ENCODE peak calls at places on chromosomes 12 and 14, in five cellular contexts. K is HCT116, N is psoas muscle, I is right cardiac atrium, Y is tibial nerve. D is an unnamed sample.

GRCh38 chr12:480831-481230 is 21.1 kb downstream of the B4GALNT3 start:
- DNase-seq in K (no peak), N (peak; percentile 36), I (peak; percentile 82), Y (no peak), D (no peak)

GRCh38 chr14:61188936-61189808 is 92.0 kb downstream of the TMEM30B start:
- DNase-seq in K (no peak), N (peak; percentile 76), I (peak; percentile 85), Y (peak; percentile 38), D (peak; percentile 38)

GRCh38 chr12:6631549-6631961 is 4.2 kb downstream of the LPAR5 start:
- DNase-seq in K (no peak), N (no peak), I (no peak), Y (no peak), D (no peak)

GRCh38 chr12:60106207-60106606 is 510.4 kb downstream of the SLC16A7 start:
- DNase-seq in K (no peak), N (no peak), I (no peak), Y (no peak), D (no peak)

GRCh38 chr12:6355491-6356373 is 13.9 kb upstream of the TNFRSF1A start:
- DNase-seq in K (no peak), N (no peak), I (no peak), Y (no peak), D (no peak)

GRCh38 chr14:100617715-100618693 is 30.8 kb upstream of the BEGAIN start:
- DNase-seq in K (no peak), N (no peak), I (peak; percentile 84), Y (peak; percentile 27), D (no peak)

GRCh38 chr12:117441751-117442150 is 80.3 kb upstream of the NOS1 start:
- DNase-seq in K (no peak), N (peak; percentile 90), I (peak; percentile 73), Y (no peak), D (no peak)

GRCh38 chr12:93292731-93293566 is 84.8 kb upstream of the NUDT4 start:
- DNase-seq in K (no peak), N (no peak), I (no peak), Y (no peak), D (no peak)

GRCh38 chr14:104112609-104113571 is 25.5 kb upstream of the KIF26A start:
- DNase-seq in K (no peak), N (peak; percentile 9), I (peak; percentile 29), Y (no peak), D (no peak)

GRCh38 chr14:21476526-21476924 is 234 bp downstream of the RAB2B start:
- DNase-seq in K (no peak), N (peak; percentile 88), I (peak; percentile 94), Y (no peak), D (peak; percentile 90)

GRCh38 chr12:130031571-130032189 is 127.9 kb upstream of the TMEM132D start:
- DNase-seq in K (no peak), N (peak; percentile 39), I (peak; percentile 75), Y (peak; percentile 56), D (peak; percentile 43)

GRCh38 chr12:40745386-40745785 is 53.1 kb downstream of the CNTN1 start:
- DNase-seq in K (peak; percentile 4), N (no peak), I (no peak), Y (no peak), D (no peak)

GRCh38 chr12:31002999-31003398 is 70.7 kb upstream of the DDX11 start:
- DNase-seq in K (no peak), N (no peak), I (peak; percentile 17), Y (no peak), D (no peak)

GRCh38 chr14:59018460-59018859 is 170.0 kb upstream of the DAAM1 start:
- DNase-seq in K (no peak), N (no peak), I (no peak), Y (no peak), D (no peak)

GRCh38 chr14:55832122-55832911 is 252.3 kb downstream of the KTN1 start:
- DNase-seq in K (no peak), N (no peak), I (no peak), Y (no peak), D (no peak)

GRCh38 chr12:97275261-97276197 is 187.1 kb upstream of the RMST start:
- DNase-seq in K (no peak), N (no peak), I (no peak), Y (no peak), D (no peak)

GRCh38 chr14:61887628-61888027 is 125.4 kb downstream of the SNAPC1 start:
- DNase-seq in K (no peak), N (no peak), I (no peak), Y (no peak), D (no peak)

GRCh38 chr12:29741342-29742241 is 42.1 kb downstream of the TMTC1 start:
- DNase-seq in K (no peak), N (no peak), I (no peak), Y (no peak), D (no peak)

GRCh38 chr12:123089631-123090353 is 61.1 kb downstream of the PITPNM2 start:
- DNase-seq in K (peak; percentile 90), N (no peak), I (no peak), Y (no peak), D (no peak)

GRCh38 chr12:96233941-96234461 is 39.8 kb downstream of the ELK3 start:
- DNase-seq in K (no peak), N (peak; percentile 92), I (peak; percentile 97), Y (peak; percentile 77), D (peak; percentile 65)

GRCh38 chr12:59660921-59661597 is 65.2 kb downstream of the SLC16A7 start:
- DNase-seq in K (no peak), N (no peak), I (no peak), Y (no peak), D (no peak)

GRCh38 chr14:49164074-49164473 is 422.1 kb downstream of the RPS29 start:
- DNase-seq in K (no peak), N (no peak), I (no peak), Y (no peak), D (no peak)

GRCh38 chr14:63248211-63248610 is 44.0 kb downstream of the RHOJ start:
- DNase-seq in K (no peak), N (no peak), I (no peak), Y (no peak), D (no peak)
- H3K27ac ChIP-seq in K (no peak overlapping the region), N (no peak overlapping the region), I (no peak overlapping the region), Y (no peak overlapping the region), D (peak overlapping the region; percentile 21)

GRCh38 chr12:62469704-62470103 is 3.1 kb downstream of the MON2 start:
- DNase-seq in K (no peak), N (no peak), I (no peak), Y (no peak), D (no peak)

GRCh38 chr12:62468394-62468793 is 1.8 kb downstream of the MON2 start:
- DNase-seq in K (no peak), N (no peak), I (no peak), Y (no peak), D (no peak)

GRCh38 chr12:62466596-62467411 is at the start of gene MON2:
- DNase-seq in K (peak; percentile 49), N (peak; percentile 90), I (peak; percentile 97), Y (peak; percentile 79), D (peak; percentile 87)

GRCh38 chr12:62468935-62469334 is 2.3 kb downstream of the MON2 start:
- DNase-seq in K (no peak), N (no peak), I (no peak), Y (no peak), D (no peak)

DNA sequence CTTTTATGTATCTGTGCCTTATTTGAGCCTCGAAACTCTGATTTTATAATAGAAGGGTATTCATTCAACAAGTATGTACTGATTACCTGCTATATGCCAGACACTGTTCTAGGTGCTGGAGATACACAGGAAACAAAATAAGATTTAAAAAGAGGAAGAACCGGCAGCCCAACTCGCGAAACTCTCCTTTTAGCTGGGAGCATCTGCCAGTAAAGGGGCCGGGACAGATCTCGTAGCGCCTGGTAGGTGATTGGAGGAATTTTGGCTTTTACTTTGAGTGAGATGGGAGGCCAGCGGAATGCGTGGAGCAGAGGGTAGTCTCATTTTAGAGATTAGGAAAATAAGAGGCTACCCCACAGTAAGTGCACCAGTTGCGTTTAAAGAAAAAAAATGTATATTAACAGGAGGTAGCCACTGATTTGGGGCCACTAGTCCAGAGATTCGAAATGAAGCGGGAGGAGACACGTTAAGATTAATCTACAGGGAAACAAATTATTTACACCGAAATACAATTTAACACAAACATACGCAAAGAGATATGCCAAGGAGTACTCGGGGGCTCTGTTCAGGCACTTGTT is 519 bp upstream of the MON2 start:
- DNase-seq in K (no peak), N (peak; percentile 24), I (peak; percentile 76), Y (peak; percentile 30), D (peak; percentile 30)
- H3K27ac ChIP-seq in K (peak overlapping the region; percentile 57), N (peak overlapping the region; percentile 97), I (peak overlapping the region; percentile 39), Y (peak overlapping the region; percentile 87), D (peak overlapping the region; percentile 98)

GRCh38 chr12:47747115-47747514 is 11.6 kb downstream of the RAPGEF3 start:
- DNase-seq in K (no peak), N (no peak), I (no peak), Y (no peak), D (no peak)

GRCh38 chr12:47744778-47745436 is 13.8 kb downstream of the RAPGEF3 start:
- DNase-seq in K (no peak), N (no peak), I (no peak), Y (no peak), D (no peak)

GRCh38 chr12:47745485-47746041 is 13.1 kb downstream of the RAPGEF3 start:
- DNase-seq in K (no peak), N (no peak), I (no peak), Y (no peak), D (no peak)

GRCh38 chr12:47746523-47746922 is 12.2 kb downstream of the RAPGEF3 start:
- DNase-seq in K (no peak), N (no peak), I (no peak), Y (no peak), D (no peak)

DNA sequence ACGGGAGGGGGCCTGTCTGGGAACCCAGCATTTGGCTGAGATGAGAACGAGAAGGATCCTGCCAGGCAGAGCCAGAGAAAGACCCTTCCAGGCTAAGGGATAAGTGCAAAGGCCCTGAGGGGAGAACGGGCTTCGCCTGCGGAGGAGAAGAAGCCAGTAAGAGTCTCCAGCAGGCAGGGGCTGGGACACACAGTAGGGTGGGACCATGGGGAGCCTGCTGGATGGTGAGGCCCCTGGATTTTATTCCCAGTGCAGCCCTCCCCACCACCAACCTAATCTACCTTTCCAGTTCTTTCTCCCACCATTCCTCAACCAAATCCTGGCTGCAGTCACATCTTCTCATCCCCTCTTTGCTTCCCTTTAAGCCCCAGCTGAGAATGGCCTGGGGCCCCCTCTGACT is 12.6 kb downstream of the RAPGEF3 start:
- DNase-seq in K (no peak), N (no peak), I (no peak), Y (no peak), D (no peak)
- H3K27ac ChIP-seq in K (no peak overlapping the region), N (no peak overlapping the region), I (no peak overlapping the region), Y (no peak overlapping the region), D (no peak overlapping the region)

DNA sequence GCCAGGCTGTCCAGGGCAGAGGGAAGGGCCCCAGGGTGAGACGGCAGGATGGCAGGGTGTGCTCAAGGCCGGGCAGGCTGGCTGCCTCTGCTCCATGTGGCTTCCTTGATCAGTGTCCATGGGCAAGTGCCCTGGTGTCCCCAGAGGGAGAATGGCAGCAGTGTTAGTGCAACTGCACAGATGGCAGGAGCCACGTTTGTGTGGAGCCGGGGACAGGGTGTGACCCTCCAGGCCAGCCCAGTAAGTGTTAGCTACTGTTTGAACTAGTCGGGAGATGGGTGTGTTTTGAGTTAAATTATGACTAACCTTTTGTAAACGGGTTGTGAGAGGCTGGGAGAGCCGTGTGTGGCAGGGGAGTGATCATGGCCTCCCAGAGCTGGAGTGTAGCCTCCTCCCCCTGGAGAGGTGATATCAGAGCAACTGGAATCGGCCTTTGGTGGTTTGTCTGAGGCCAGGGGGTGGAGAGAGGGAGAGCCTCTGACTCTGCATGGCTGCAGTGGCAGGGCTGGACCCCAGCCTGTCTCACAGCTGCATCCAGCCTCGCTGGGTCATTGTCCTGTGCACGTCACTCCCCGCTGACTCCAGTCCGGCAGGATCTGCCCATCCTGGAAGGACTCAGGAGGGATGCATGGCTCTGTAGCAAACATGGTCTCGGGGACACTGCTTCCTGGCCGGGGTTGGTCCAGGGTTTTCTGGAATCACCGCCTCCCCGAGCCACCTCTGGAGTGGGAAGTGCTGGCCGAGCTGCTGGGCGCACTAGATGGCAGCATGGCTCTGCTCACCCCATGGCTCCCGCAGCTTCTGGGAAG is 27.8 kb downstream of the AACS start:
- DNase-seq in K (no peak), N (peak; percentile 35), I (peak; percentile 81), Y (no peak), D (peak; percentile 38)
- H3K27ac ChIP-seq in K (no peak overlapping the region), N (no peak overlapping the region), I (no peak overlapping the region), Y (no peak overlapping the region), D (no peak overlapping the region)

D was measured in lung.